ENCODE peak calls at places on chromosomes 5 and 9, in seven cellular contexts. K is Right ventricle myocardium inferior; T is A549; D is stimulated activated CD4-positive, alpha-beta T cell treated with anti-CD3 and anti-CD28 coated beads, Interleukin-2, amount 100 ng/mL, for 48 hours; Y is left ventricle myocardium inferior; E is NCI-H1694 treated with DMSO at 0.1 percent for 48 hours; S is CD8-positive, alpha-beta memory T cell. W is an unnamed sample.

GRCh38 chr5:1029945-1030625 is 21.5 kb downstream of the NKD2 start:
- DNase-seq in D (no peak), Y (no peak), K (peak; percentile 46), T (no peak), S (no peak), E (no peak), W (no peak)

GRCh38 chr9:33263131-33263935 is 1.2 kb downstream of the BAG1 start:
- DNase-seq in S (no peak), K (no peak), T (no peak), D (no peak), Y (no peak), E (no peak), W (no peak)

GRCh38 chr5:65394078-65394477 is 87.6 kb downstream of the ADAMTS6 start:
- DNase-seq in D (no peak), E (no peak), S (no peak), T (no peak), Y (peak; percentile 35), K (peak; percentile 68), W (no peak)

GRCh38 chr5:95221234-95221633 is 63.7 kb downstream of the MCTP1 start:
- DNase-seq in D (no peak), T (no peak), Y (no peak), E (no peak), K (no peak), S (no peak), W (no peak)

GRCh38 chr5:95959964-95960801 is 1.5 kb downstream of the ELL2 start:
- DNase-seq in E (peak; percentile 8), K (peak; percentile 44), T (peak; percentile 18), S (peak; percentile 47), Y (no peak), D (no peak), W (no peak)

GRCh38 chr9:88530051-88530450 is 4.9 kb upstream of the NXNL2 start:
- DNase-seq in T (no peak), S (no peak), E (no peak), Y (no peak), K (no peak), D (no peak), W (no peak)

GRCh38 chr5:74391410-74391809 is 249.1 kb downstream of the ENC1 start:
- DNase-seq in S (no peak), T (no peak), K (no peak), E (no peak), D (no peak), Y (no peak), W (no peak)

GRCh38 chr5:151213803-151214613 is 9.9 kb downstream of the CCDC69 start:
- DNase-seq in D (peak; percentile 73), K (peak; percentile 92), S (peak; percentile 93), Y (peak; percentile 79), E (no peak), T (no peak), W (peak; percentile 84)

GRCh38 chr9:132167192-132167591 is 5.3 kb downstream of the NTNG2 start:
- DNase-seq in D (no peak), Y (no peak), K (peak; percentile 7), T (no peak), E (no peak), S (no peak), W (no peak)

GRCh38 chr5:65986050-65986451 is 59.7 kb downstream of the ERBIN start:
- DNase-seq in Y (no peak), S (no peak), K (no peak), D (no peak), E (no peak), T (no peak), W (no peak)